ENCODE peak calls at places on chromosome X, in ten cellular contexts. H, X, L, P, F, T, G, C, J and W are unnamed samples.

GRCh38 chrX:22392176-22392814 is 119.6 kb downstream of the CBLL2 start:
- DNase-seq in G (no peak), J (peak), P (no peak), C (no peak), X (no peak), T (no peak), L (no peak), H (no peak), F (no peak), W (no peak)

GRCh38 chrX:52140020-52140419 is 44.7 kb upstream of the MAGED4 start:
- DNase-seq in X (no peak), F (no peak), G (no peak), C (no peak), H (no peak), J (no peak), L (no peak), P (no peak), T (no peak), W (no peak)

GRCh38 chrX:13177921-13178320 is 133.5 kb upstream of the FAM9C start:
- DNase-seq in X (no peak), H (no peak), C (no peak), P (no peak), G (no peak), J (no peak), L (no peak), F (no peak), T (no peak), W (no peak)

GRCh38 chrX:110803506-110803905 is 7.9 kb upstream of the CHRDL1 start:
- DNase-seq in C (peak), X (no peak), P (no peak), H (no peak), F (no peak), T (no peak), J (peak), L (no peak), G (no peak), W (no peak)

GRCh38 chrX:54246866-54247265 is 63.8 kb upstream of the FAM120C start:
- DNase-seq in X (no peak), H (no peak), T (no peak), C (no peak), P (no peak), G (no peak), L (no peak), F (no peak), J (peak), W (no peak)

GRCh38 chrX:18855919-18856644 is 127.8 kb downstream of the PHKA2 start:
- DNase-seq in J (peak), L (no peak), H (no peak), P (peak), F (no peak), T (no peak), G (peak), C (peak), X (peak), W (no peak)

GRCh38 chrX:114134465-114134864 is 449.4 kb upstream of the HTR2C start:
- DNase-seq in F (no peak), L (no peak), X (no peak), H (no peak), T (no peak), J (no peak), C (peak), G (no peak), P (no peak), W (no peak)

GRCh38 chrX:119477812-119478232 is 9.6 kb downstream of the SLC25A5 start:
- DNase-seq in T (no peak), C (peak), F (no peak), G (peak), X (peak), L (peak), J (peak), P (peak), H (no peak), W (no peak)

GRCh38 chrX:112636951-112637541 is 42.7 kb downstream of the LHFPL1 start:
- DNase-seq in X (peak), G (no peak), T (no peak), F (no peak), P (no peak), J (peak), L (no peak), H (no peak), C (peak), W (no peak)

GRCh38 chrX:136209016-136209738 is 42.0 kb downstream of the MAP7D3 start:
- DNase-seq in C (peak), G (peak), J (peak), T (peak), X (peak), P (no peak), H (peak), L (peak), F (peak), W (no peak)

GRCh38 chrX:7132335-7133035 is 15.0 kb upstream of the STS start:
- DNase-seq in L (peak), T (no peak), F (peak), C (peak), X (peak), H (no peak), G (peak), P (no peak), J (peak), W (peak)

GRCh38 chrX:139804482-139804881 is 96.5 kb upstream of the MCF2 start:
- DNase-seq in F (no peak), G (no peak), J (no peak), P (no peak), T (no peak), X (no peak), L (no peak), C (no peak), H (no peak), W (no peak)

GRCh38 chrX:78027798-78028197 is 58.4 kb upstream of the PGAM4 start:
- DNase-seq in J (no peak), F (no peak), C (no peak), H (no peak), G (no peak), P (no peak), X (no peak), L (no peak), T (no peak), W (no peak)

GRCh38 chrX:1521459-1521956 is 15.5 kb downstream of the P2RY8 start:
- DNase-seq in J (no peak), T (peak), C (no peak), G (no peak), F (peak), P (no peak), L (no peak), H (no peak), X (no peak), W (peak)

GRCh38 chrX:15451913-15452312 is 41.2 kb downstream of the PIR start:
- DNase-seq in F (no peak), G (no peak), J (peak), H (no peak), L (no peak), X (peak), P (no peak), T (no peak), C (no peak), W (no peak)

GRCh38 chrX:12013220-12013619 is 125.1 kb upstream of the FRMPD4 start:
- DNase-seq in C (peak), G (no peak), J (peak), L (no peak), H (no peak), P (peak), T (no peak), F (no peak), X (peak), W (no peak)

GRCh38 chrX:19670854-19671620 is 155.7 kb upstream of the MAP3K15 start:
- DNase-seq in J (peak), G (peak), F (no peak), P (no peak), H (no peak), C (peak), L (peak), T (no peak), X (peak), W (no peak)

GRCh38 chrX:39821011-39821708 is 276.6 kb downstream of the BCOR start:
- DNase-seq in G (no peak), J (peak), T (no peak), F (peak), C (no peak), H (no peak), X (peak), L (peak), P (no peak), W (no peak)

GRCh38 chrX:16826207-16826606 is 39.9 kb downstream of the TXLNG start:
- DNase-seq in G (peak), X (peak), F (no peak), L (no peak), C (peak), H (no peak), T (no peak), P (no peak), J (peak), W (peak)

GRCh38 chrX:40176256-40176978 is 78.7 kb upstream of the BCOR start:
- DNase-seq in F (peak), X (no peak), L (peak), H (peak), T (peak), P (no peak), G (no peak), C (no peak), J (peak), W (peak)

GRCh38 chrX:140524556-140524955 is 19.7 kb upstream of the SOX3 start:
- DNase-seq in X (no peak), C (peak), P (peak), F (no peak), L (no peak), T (no peak), H (no peak), J (peak), G (no peak), W (no peak)

GRCh38 chrX:148380107-148380506 is 120.3 kb upstream of the AFF2 start:
- DNase-seq in G (no peak), T (no peak), P (no peak), J (no peak), C (peak), H (no peak), L (no peak), F (no peak), X (no peak), W (peak)